ENCODE peak calls at places on chromosome 10, in four cellular contexts. I is psoas muscle, S is NCI-H2171 treated with DMSO at 0.1 percent for 48 hours, W is ELF-1. O is an unnamed sample.
A peak's percentile ranks its signal among the peaks of the same experiment; 100 is the strongest.

GRCh38 chr10:30041394-30042105 is 17.8 kb downstream of the JCAD start:
- DNase-seq in I (no peak), W (no peak), S (no peak), O (no peak)

GRCh38 chr10:77598606-77599005 is 39.0 kb downstream of the KCNMA1 start:
- DNase-seq in S (no peak), I (no peak), W (no peak), O (no peak)

GRCh38 chr10:129694633-129695356 is 227.8 kb downstream of the MGMT start:
- DNase-seq in W (no peak), I (peak; percentile 69), S (no peak), O (no peak)

GRCh38 chr10:106076496-106076895 is 1088.0 kb downstream of the SORCS1 start:
- DNase-seq in I (no peak), S (no peak), W (no peak), O (no peak)

GRCh38 chr10:101311440-101312067 is 42.4 kb upstream of the BTRC start:
- DNase-seq in S (no peak), I (no peak), W (peak; percentile 58), O (no peak)

GRCh38 chr10:113187066-113187777 is 237.2 kb downstream of the TCF7L2 start:
- DNase-seq in I (peak; percentile 72), S (peak; percentile 7), W (peak; percentile 14), O (no peak)

GRCh38 chr10:22479419-22479818 is 134.1 kb downstream of the SPAG6 start:
- DNase-seq in S (no peak), I (no peak), W (no peak), O (no peak)

GRCh38 chr10:124740374-124741280 is 3.6 kb downstream of the FAM53B start:
- DNase-seq in I (peak; percentile 91), S (no peak), W (peak; percentile 52), O (no peak)

GRCh38 chr10:132948351-132948750 is 6.0 kb upstream of the CFAP46 start:
- DNase-seq in S (no peak), W (no peak), I (no peak), O (no peak)

GRCh38 chr10:86670876-86671275 is 2.6 kb downstream of the LDB3 start:
- DNase-seq in S (no peak), W (no peak), I (no peak), O (no peak)

GRCh38 chr10:123858907-123859650 is 32.5 kb downstream of the CPXM2 start:
- DNase-seq in I (no peak), S (no peak), W (no peak), O (no peak)

GRCh38 chr10:15461353-15462108 is 90.4 kb upstream of the FAM171A1 start:
- DNase-seq in W (peak; percentile 73), S (no peak), I (peak; percentile 50), O (no peak)

GRCh38 chr10:69232252-69232651 is 12.1 kb downstream of the HKDC1 start:
- DNase-seq in I (no peak), S (no peak), W (peak; percentile 80), O (peak; percentile 55)

GRCh38 chr10:66983482-66983818 is 57.6 kb downstream of the LRRTM3 start:
- DNase-seq in I (no peak), S (no peak), W (no peak), O (no peak)

GRCh38 chr10:27525819-27526218 is 21.7 kb downstream of the RAB18 start:
- DNase-seq in S (no peak), W (no peak), I (no peak), O (no peak)

GRCh38 chr10:60246382-60246781 is 143.3 kb downstream of the ANK3 start:
- DNase-seq in S (no peak), I (no peak), W (peak; percentile 6), O (no peak)

GRCh38 chr10:98125940-98126631 is 8.4 kb upstream of the R3HCC1L start:
- DNase-seq in S (peak; percentile 33), W (peak; percentile 44), I (no peak), O (no peak)

GRCh38 chr10:21976280-21976679 is 27.2 kb downstream of the DNAJC1 start:
- DNase-seq in W (no peak), I (no peak), S (no peak), O (no peak)

GRCh38 chr10:16116404-16117304 is 256.3 kb upstream of the MINDY3 start:
- DNase-seq in I (no peak), S (no peak), W (peak; percentile 13), O (peak; percentile 45)

GRCh38 chr10:128848807-128849206 is 618.2 kb upstream of the MGMT start:
- DNase-seq in W (no peak), I (no peak), S (no peak), O (no peak)

O was measured in iPS-NIHi11.